ENCODE peak calls at places on chromosome 13, in ten cellular contexts. R is left ventricle myocardium inferior; C is EL; A is activated CD4-positive, alpha-beta T cell treated with anti-CD3 and anti-CD28 coated beads, Interleukin-2, amount 50 U/mL, for 4 hours; K is type B pancreatic cell; F is stimulated activated CD4-positive, alpha-beta T cell treated with anti-CD3 and anti-CD28 coated beads, TNF-alpha, amount 100 ng/mL, for 48 hours; E is C1 segment of cervical spinal cord; G is HCT116; P is stimulated activated CD8-positive, alpha-beta memory T cell treated with anti-CD3 and anti-CD28 coated beads, Interleukin-4, amount 100 ng/mL, for 24 hours; M is COR-L47. H is an unnamed sample.

GRCh38 chr13:39379118-39379517 is 223.9 kb downstream of the LHFPL6 start:
- DNase-seq in R (no peak), C (no peak), A (no peak), K (no peak), F (no peak), E (no peak), G (no peak), P (no peak), M (no peak), H (no peak)

GRCh38 chr13:113531041-113531873 is 40.7 kb upstream of the DCUN1D2 start:
- DNase-seq in R (no peak), C (no peak), A (no peak), K (no peak), F (no peak), E (no peak), G (no peak), P (no peak), M (no peak), H (no peak)

GRCh38 chr13:114149774-114150740 is 17.6 kb upstream of the RASA3 start:
- DNase-seq in R (no peak), C (no peak), A (no peak), K (no peak), F (no peak), E (no peak), G (no peak), P (no peak), M (peak; percentile 83), H (no peak)

GRCh38 chr13:113455384-113455783 is 2.1 kb upstream of the ADPRHL1 start:
- DNase-seq in R (no peak), C (no peak), A (no peak), K (no peak), F (no peak), E (no peak), G (no peak), P (no peak), M (no peak), H (no peak)

GRCh38 chr13:85819513-85819912 is 20.3 kb upstream of the SLITRK6 start:
- DNase-seq in R (no peak), C (no peak), A (no peak), K (no peak), F (no peak), E (no peak), G (no peak), P (no peak), M (no peak), H (no peak)

GRCh38 chr13:99542788-99543406 is 41.6 kb downstream of the TM9SF2 start:
- DNase-seq in R (no peak), C (no peak), A (no peak), K (no peak), F (peak; percentile 11), E (no peak), G (no peak), P (no peak), M (no peak), H (peak; percentile 54)

GRCh38 chr13:31046711-31047279 is 114.3 kb downstream of the TEX26 start:
- DNase-seq in R (peak; percentile 24), C (no peak), A (no peak), K (no peak), F (no peak), E (peak; percentile 8), G (no peak), P (no peak), M (peak; percentile 97), H (no peak)

GRCh38 chr13:44601596-44601995 is 25.5 kb upstream of the TSC22D1 start:
- DNase-seq in R (no peak), C (no peak), A (no peak), K (no peak), F (no peak), E (no peak), G (no peak), P (no peak), M (no peak), H (no peak)

GRCh38 chr13:44810067-44810840 is 179.0 kb downstream of the NUFIP1 start:
- DNase-seq in R (no peak), C (no peak), A (no peak), K (no peak), F (no peak), E (no peak), G (no peak), P (no peak), M (peak; percentile 77), H (no peak)

GRCh38 chr13:104281910-104282309 is 1215.7 kb upstream of the SLC10A2 start:
- DNase-seq in R (no peak), C (no peak), A (no peak), K (no peak), F (no peak), E (no peak), G (no peak), P (no peak), M (no peak), H (no peak)

GRCh38 chr13:42367836-42368235 is 95.9 kb downstream of the AKAP11 start:
- DNase-seq in R (no peak), C (no peak), A (no peak), K (no peak), F (no peak), E (no peak), G (no peak), P (no peak), M (no peak), H (no peak)